ENCODE peak calls at places on chromosome 6, in six cellular contexts. V is myocyte, K is upper lobe of right lung, H is GM20000, O is midbrain, M is HTR-8/SVneo. P is an unnamed sample.

GRCh38 chr6:33993091-33993490 is 152.8 kb downstream of the GRM4 start:
- DNase-seq in M (no peak), V (no peak), K (no peak), H (no peak), O (no peak), P (no peak)

GRCh38 chr6:45609141-45609638 is 231.5 kb upstream of the SUPT3H start:
- DNase-seq in H (no peak), M (peak; percentile 26), V (peak; percentile 88), O (no peak), K (peak; percentile 65), P (peak; percentile 96)

GRCh38 chr6:8858854-8859257 is 423.5 kb upstream of the SLC35B3 start:
- DNase-seq in V (no peak), M (no peak), K (no peak), O (no peak), H (no peak), P (no peak)

GRCh38 chr6:149169761-149170359 is 147.7 kb upstream of the TAB2 start:
- DNase-seq in V (peak; percentile 66), K (no peak), O (no peak), M (peak; percentile 13), H (no peak), P (peak; percentile 26)

GRCh38 chr6:21149460-21149859 is 444.1 kb upstream of the SOX4 start:
- DNase-seq in K (no peak), O (no peak), M (peak; percentile 37), H (no peak), V (no peak), P (peak; percentile 89)

GRCh38 chr6:128952902-128953301 is 70.0 kb downstream of the LAMA2 start:
- DNase-seq in V (peak; percentile 38), O (no peak), K (no peak), M (no peak), H (no peak), P (no peak)

GRCh38 chr6:84645000-84645399 is 119.4 kb downstream of the TBX18 start:
- DNase-seq in V (no peak), O (no peak), M (no peak), H (no peak), K (no peak), P (peak; percentile 64)

GRCh38 chr6:29483186-29483585 is 4.6 kb downstream of the MAS1L start:
- DNase-seq in M (no peak), K (no peak), H (no peak), V (no peak), O (no peak), P (no peak)

GRCh38 chr6:153997221-153997620 is 41.8 kb upstream of the OPRM1 start:
- DNase-seq in H (no peak), O (no peak), V (no peak), K (no peak), M (no peak), P (no peak)

GRCh38 chr6:157488058-157488457 is 107.1 kb downstream of the ZDHHC14 start:
- DNase-seq in O (no peak), V (no peak), K (no peak), H (no peak), M (no peak), P (no peak)

GRCh38 chr6:93423542-93423941 is 4.2 kb upstream of the EPHA7 start:
- DNase-seq in H (peak; percentile 21), O (peak; percentile 15), K (no peak), M (no peak), V (peak; percentile 86), P (peak; percentile 18)

GRCh38 chr6:152117156-152118129 is 310.0 kb downstream of the ESR1 start:
- DNase-seq in V (peak; percentile 76), H (peak; percentile 24), K (no peak), M (no peak), O (no peak), P (no peak)

GRCh38 chr6:125952764-125953501 is 3.6 kb upstream of the HINT3 start:
- DNase-seq in K (peak; percentile 68), O (no peak), H (peak; percentile 28), M (peak; percentile 28), V (no peak), P (no peak)

GRCh38 chr6:30847971-30848441 is 36.3 kb upstream of the DDR1 start:
- DNase-seq in V (no peak), H (no peak), M (no peak), K (no peak), O (no peak), P (no peak)

GRCh38 chr6:31246051-31246495 is 25.8 kb downstream of the HLA-C start:
- DNase-seq in K (no peak), M (peak; percentile 76), O (no peak), H (no peak), V (peak; percentile 58), P (peak; percentile 64)

GRCh38 chr6:159521962-159522361 is 171.1 kb downstream of the SOD2 start:
- DNase-seq in O (no peak), H (no peak), K (no peak), V (no peak), M (no peak), P (no peak)

GRCh38 chr6:129853996-129854711 is 7.0 kb downstream of the TMEM244 start:
- DNase-seq in M (no peak), O (no peak), K (no peak), H (no peak), V (no peak), P (peak; percentile 80)

GRCh38 chr6:168713839-168714238 is 272.9 kb downstream of the SMOC2 start:
- DNase-seq in M (no peak), O (no peak), H (no peak), K (no peak), V (no peak), P (no peak)

GRCh38 chr6:73514746-73515110 is 6.1 kb downstream of the EEF1A1 start:
- DNase-seq in H (no peak), V (no peak), M (no peak), O (no peak), K (no peak), P (no peak)

GRCh38 chr6:49646130-49646824 is 9.6 kb upstream of the RHAG start:
- DNase-seq in K (no peak), O (no peak), V (no peak), H (no peak), M (no peak), P (no peak)

GRCh38 chr6:43292341-43292740 is 5.7 kb upstream of the SLC22A7 start:
- DNase-seq in O (no peak), K (peak; percentile 10), H (no peak), M (no peak), V (no peak), P (no peak)

GRCh38 chr6:157706883-157707282 is 116.2 kb upstream of the SNX9 start:
- DNase-seq in V (no peak), H (no peak), M (no peak), K (no peak), O (no peak), P (no peak)

GRCh38 chr6:20402181-20403079 is 751 bp downstream of the E2F3 start:
- DNase-seq in V (peak; percentile 56), M (no peak), K (peak; percentile 80), O (peak; percentile 10), H (peak; percentile 50), P (no peak)

GRCh38 chr6:74087898-74088297 is 391.9 kb downstream of the CD109 start:
- DNase-seq in H (no peak), O (no peak), M (no peak), K (no peak), V (no peak), P (no peak)

GRCh38 chr6:47455533-47456209 is 21.9 kb upstream of the CD2AP start:
- DNase-seq in V (peak; percentile 35), K (no peak), M (no peak), O (no peak), H (no peak), P (no peak)

GRCh38 chr6:146887447-146888077 is 288.8 kb downstream of the ADGB start:
- DNase-seq in O (no peak), K (no peak), V (no peak), H (no peak), M (no peak), P (no peak)

GRCh38 chr6:42454428-42454791 is 2.7 kb upstream of the TRERF1 start:
- DNase-seq in M (no peak), O (no peak), K (no peak), V (peak; percentile 16), H (no peak), P (peak; percentile 22)

GRCh38 chr6:85864453-85865401 is 222.0 kb upstream of the SYNCRIP start:
- DNase-seq in H (no peak), O (no peak), M (no peak), V (peak; percentile 7), K (no peak), P (no peak)

GRCh38 chr6:80148220-80148619 is 41.7 kb downstream of the BCKDHB start:
- DNase-seq in M (no peak), V (no peak), K (no peak), O (no peak), H (no peak), P (no peak)

GRCh38 chr6:31558318-31558625 is 10.9 kb downstream of the NFKBIL1 start:
- DNase-seq in O (no peak), V (no peak), K (no peak), M (no peak), H (no peak), P (no peak)

GRCh38 chr6:12785301-12785700 is 68.7 kb downstream of the PHACTR1 start:
- DNase-seq in M (no peak), H (no peak), K (no peak), O (no peak), V (no peak), P (no peak)

GRCh38 chr6:14086701-14087100 is 30.9 kb upstream of the CD83 start:
- DNase-seq in K (no peak), M (no peak), O (no peak), V (no peak), H (no peak), P (peak; percentile 16)

GRCh38 chr6:136922680-136922996 is 537 bp downstream of the SLC35D3 start:
- DNase-seq in H (no peak), V (no peak), O (no peak), K (no peak), M (no peak), P (no peak)

GRCh38 chr6:106204961-106205360 is 118.8 kb downstream of the PRDM1 start:
- DNase-seq in O (no peak), V (no peak), K (no peak), M (no peak), H (no peak), P (no peak)

GRCh38 chr6:79413562-79414002 is 123.6 kb downstream of the LCA5 start:
- DNase-seq in V (peak; percentile 58), H (no peak), K (no peak), M (no peak), O (no peak), P (peak; percentile 26)

GRCh38 chr6:144217264-144217663 is 66.9 kb downstream of the STX11 start:
- DNase-seq in O (no peak), M (no peak), V (peak; percentile 8), K (no peak), H (no peak), P (no peak)

GRCh38 chr6:15322781-15323536 is 77.1 kb downstream of the JARID2 start:
- DNase-seq in H (no peak), V (no peak), O (no peak), K (no peak), M (no peak), P (peak; percentile 83)

GRCh38 chr6:17964633-17965032 is 22.8 kb downstream of the KIF13A start:
- DNase-seq in H (no peak), M (no peak), O (no peak), K (no peak), V (no peak), P (peak; percentile 26)

GRCh38 chr6:15322184-15322583 is 76.3 kb downstream of the JARID2 start:
- DNase-seq in K (no peak), V (no peak), M (no peak), O (no peak), H (no peak), P (no peak)

P was measured in astrocyte.